ENCODE peak calls at places on chromosomes 1 and 21, in five cellular contexts. I is cardiac muscle cell, X is hepatocyte, Q is pancreas, U is body of pancreas. A is an unnamed sample. For H3K4me1, the result is how much of the 10 kb centered on the place peaks cover.

GRCh38 chr1:207021139-207021861 is 11.3 kb downstream of the C1orf116 start:
- DNase-seq in I (peak), X (no peak), Q (no peak), U (no peak), A (no peak)

GRCh38 chr1:224696891-224697765 is 81.0 kb downstream of the CNIH3 start:
- DNase-seq in I (peak), X (no peak), Q (no peak), U (no peak), A (no peak)

GRCh38 chr1:200969726-200970521 is 53.6 kb downstream of the KIF21B start:
- DNase-seq in I (no peak), X (no peak), Q (no peak), U (no peak), A (no peak)

GRCh38 chr1:22284236-22284635 is 141.3 kb upstream of the WNT4 start:
- DNase-seq in I (no peak), X (no peak), Q (no peak), U (no peak), A (no peak)

GRCh38 chr1:118878661-118879060 is 109.5 kb downstream of the TBX15 start:
- DNase-seq in I (no peak), X (no peak), Q (no peak), U (no peak), A (no peak)

GRCh38 chr1:234550341-234551031 is 59.5 kb downstream of the IRF2BP2 start:
- DNase-seq in I (no peak), X (no peak), Q (no peak), U (no peak), A (no peak)

GRCh38 chr1:214076341-214077035 is 88.7 kb downstream of the PROX1 start:
- DNase-seq in I (no peak), X (no peak), Q (no peak), U (peak), A (no peak)

GRCh38 chr1:83583351-83584014 is 415.4 kb downstream of the TTLL7 start:
- DNase-seq in I (no peak), X (peak), Q (no peak), U (peak), A (peak)

GRCh38 chr1:160779662-160780397 is 16.1 kb upstream of the LY9 start:
- DNase-seq in I (peak), X (peak), Q (no peak), U (no peak), A (peak)

GRCh38 chr1:222711319-222712252 is 705 bp downstream of the AIDA start:
- DNase-seq in I (peak), X (peak), Q (peak), U (peak), A (peak)

GRCh38 chr1:204565617-204566582 is 49.7 kb downstream of the MDM4 start:
- DNase-seq in I (peak), X (peak), Q (peak), U (peak), A (peak)

GRCh38 chr1:112255080-112255479 is 140.9 kb upstream of the CTTNBP2NL start:
- DNase-seq in I (no peak), X (no peak), Q (no peak), U (no peak), A (no peak)

GRCh38 chr1:20380616-20381035 is 90.0 kb downstream of the VWA5B1 start:
- DNase-seq in I (peak), X (peak), Q (no peak), U (no peak), A (no peak)

GRCh38 chr1:28508435-28508754 is 2.6 kb downstream of the RCC1 start:
- DNase-seq in I (peak), X (no peak), Q (no peak), U (no peak), A (no peak)

GRCh38 chr1:44616991-44617702 is 57.1 kb downstream of the TMEM53 start:
- DNase-seq in I (peak), X (peak), Q (no peak), U (no peak), A (peak)

GRCh38 chr1:31627301-31627929 is 9.9 kb downstream of the HCRTR1 start:
- DNase-seq in I (peak), X (no peak), Q (peak), U (peak), A (peak)

GRCh38 chr1:106937104-106937503 is 119.4 kb upstream of the PRMT6 start:
- DNase-seq in I (peak), X (no peak), Q (no peak), U (no peak), A (no peak)

GRCh38 chr1:3369437-3370076 is 84.9 kb upstream of the ARHGEF16 start:
- DNase-seq in I (peak), X (peak), Q (no peak), U (peak), A (no peak)

GRCh38 chr1:36273024-36273423 is 33.1 kb upstream of the SH3D21 start:
- DNase-seq in I (peak), X (no peak), Q (no peak), U (no peak), A (no peak)

GRCh38 chr1:186220911-186221310 is 154.1 kb downstream of the TPR start:
- DNase-seq in I (no peak), X (no peak), Q (no peak), U (no peak), A (no peak)

GRCh38 chr1:15304708-15305326 is 57.8 kb downstream of the FHAD1 start:
- DNase-seq in I (peak), X (peak), Q (peak), U (peak), A (peak)

GRCh38 chr1:164188507-164188906 is 370.5 kb upstream of the PBX1 start:
- DNase-seq in I (no peak), X (peak), Q (peak), U (peak), A (no peak)

GRCh38 chr1:205230965-205231364 is 3.2 kb downstream of the TMCC2 start:
- DNase-seq in I (no peak), X (no peak), Q (no peak), U (no peak), A (no peak)

GRCh38 chr1:85328713-85329376 is 52.4 kb upstream of the BCL10 start:
- DNase-seq in I (peak), X (peak), Q (no peak), U (peak), A (no peak)
- H3K4me1 ChIP-seq in I (under half), X (under half), Q (under half), U (under half), A (under half)

DNA sequence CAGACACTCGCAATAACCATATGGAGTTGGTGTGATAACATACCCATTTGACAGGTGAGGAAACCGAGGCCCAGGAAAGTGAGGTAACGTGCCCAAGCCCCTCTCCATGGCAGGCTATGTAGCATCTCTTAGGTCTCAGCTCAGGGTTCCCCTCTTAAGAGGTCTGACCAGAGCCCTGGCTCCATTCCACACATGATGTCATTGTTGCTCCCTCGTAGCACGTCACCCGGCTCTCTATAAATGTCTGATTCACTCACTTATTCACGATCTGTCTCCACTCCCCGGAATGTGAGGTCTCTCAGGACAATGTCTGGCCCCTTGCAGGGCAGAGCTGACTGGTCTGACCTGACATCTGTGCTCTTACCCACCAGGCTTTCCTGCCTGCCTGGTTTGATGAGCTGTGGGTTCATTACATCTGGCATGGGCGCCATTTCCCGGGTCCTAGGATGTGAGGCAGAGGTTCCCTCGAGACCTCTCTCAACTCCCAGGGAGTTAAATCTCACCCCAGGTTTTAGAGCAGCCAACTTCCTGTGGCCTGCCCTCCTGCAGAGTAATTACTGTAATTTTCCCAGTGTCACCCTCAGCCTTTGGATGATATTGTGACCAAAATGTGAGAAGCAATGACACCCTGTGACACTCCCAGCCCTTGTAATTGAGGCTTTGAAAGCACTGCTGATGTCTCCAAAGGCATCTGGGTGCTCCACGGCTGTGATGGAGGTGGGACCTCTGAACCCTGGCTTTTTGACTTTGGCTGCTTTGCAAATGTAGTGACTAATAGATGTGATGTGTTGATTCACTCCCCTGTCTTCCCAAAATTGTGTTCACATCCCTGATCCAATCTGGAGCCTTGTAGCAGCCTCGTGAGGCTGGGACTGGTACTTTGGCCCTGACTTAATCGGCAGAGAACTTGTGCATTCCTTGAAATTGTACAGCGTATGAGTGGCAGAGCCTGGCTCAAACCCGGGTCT is 10.6 kb downstream of the ACTL8 start:
- DNase-seq in I (peak), X (peak), Q (peak), U (peak), A (no peak)
- TF ChIP-seq CTCF in I (no peak), X (no peak), Q (no peak), U (no peak), A (no peak)

DNA sequence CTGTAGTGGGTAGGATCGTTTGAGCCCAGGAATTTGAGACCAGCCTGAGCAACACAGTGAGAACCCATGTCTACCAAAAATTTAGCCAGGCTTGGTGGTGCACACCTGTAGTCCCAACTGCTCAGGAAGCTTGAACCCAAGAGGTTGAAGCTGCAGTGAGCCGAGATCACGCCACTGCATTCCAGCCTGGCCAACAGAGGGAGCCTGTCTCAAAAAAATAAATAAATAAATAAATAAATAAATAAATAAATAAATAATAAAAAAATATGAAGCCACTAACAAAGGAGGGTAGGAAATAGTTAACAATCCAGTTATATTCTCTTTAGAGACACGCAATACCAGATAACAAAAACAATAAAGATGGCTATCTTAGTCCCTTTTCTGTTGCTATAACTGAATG is 11.9 kb upstream of the CBR3 start:
- DNase-seq in I (peak), X (no peak), Q (no peak), U (no peak), A (no peak)
- H3K4me1 ChIP-seq in I (under half), X (under half), Q (under half), U (under half), A (under half)

GRCh38 chr1:58845947-58846346 is 62.1 kb upstream of the JUN start:
- DNase-seq in I (no peak), X (no peak), Q (no peak), U (no peak), A (no peak)

GRCh38 chr1:58844176-58844575 is 60.3 kb upstream of the JUN start:
- DNase-seq in I (no peak), X (no peak), Q (no peak), U (no peak), A (no peak)

GRCh38 chr1:58849556-58849955 is 65.7 kb upstream of the JUN start:
- DNase-seq in I (no peak), X (no peak), Q (no peak), U (no peak), A (no peak)

GRCh38 chr1:58852731-58853485 is 69.1 kb upstream of the JUN start:
- DNase-seq in I (no peak), X (no peak), Q (no peak), U (no peak), A (no peak)

DNA sequence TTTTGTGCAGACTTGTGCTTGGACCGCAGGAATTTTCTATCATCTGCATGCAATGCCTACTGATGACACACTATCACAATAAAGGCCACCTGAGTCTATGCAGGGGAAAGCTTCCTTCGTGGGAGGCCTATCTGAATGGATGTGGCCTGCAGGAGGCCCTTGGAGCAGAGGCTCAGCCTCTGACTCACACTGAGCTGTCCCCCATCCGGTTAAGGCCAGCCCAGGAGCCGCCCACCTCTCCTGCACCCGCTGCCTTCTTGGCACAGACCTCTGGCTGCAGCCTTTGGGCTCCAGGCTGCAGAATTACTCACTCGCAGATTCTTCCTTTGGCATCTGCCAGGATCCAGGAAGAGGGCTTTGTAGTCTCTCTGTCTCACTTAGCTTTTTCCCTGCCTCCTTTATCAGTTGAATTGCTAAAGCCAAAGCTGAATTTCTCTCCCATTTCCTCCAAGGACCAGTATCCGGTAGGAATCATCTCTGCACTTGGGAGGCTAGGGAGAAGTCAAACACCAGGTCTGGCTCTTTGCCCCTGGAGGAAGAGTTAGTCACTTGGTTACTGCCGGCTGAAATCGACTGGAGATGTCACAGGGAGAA is 65.1 kb upstream of the JUN start:
- DNase-seq in I (peak), X (peak), Q (peak), U (peak), A (peak)
- TF ChIP-seq CTCF in I (peak), X (no peak), Q (no peak), U (no peak), A (no peak)

GRCh38 chr1:198273901-198274300 is 117.1 kb downstream of the NEK7 start:
- DNase-seq in I (no peak), X (no peak), Q (no peak), U (no peak), A (no peak)

GRCh38 chr1:198270421-198270820 is 113.6 kb downstream of the NEK7 start:
- DNase-seq in I (no peak), X (no peak), Q (no peak), U (no peak), A (no peak)

GRCh38 chr1:198271467-198271866 is 114.7 kb downstream of the NEK7 start:
- DNase-seq in I (no peak), X (no peak), Q (no peak), U (no peak), A (no peak)

GRCh38 chr1:198269352-198269940 is 112.6 kb downstream of the NEK7 start:
- DNase-seq in I (no peak), X (no peak), Q (no peak), U (no peak), A (no peak)

GRCh38 chr1:198272492-198272891 is 115.7 kb downstream of the NEK7 start:
- DNase-seq in I (peak), X (no peak), Q (no peak), U (no peak), A (no peak)
- H3K4me1 ChIP-seq in I (under half), X (under half), Q (under half), U (under half), A (under half)

DNA sequence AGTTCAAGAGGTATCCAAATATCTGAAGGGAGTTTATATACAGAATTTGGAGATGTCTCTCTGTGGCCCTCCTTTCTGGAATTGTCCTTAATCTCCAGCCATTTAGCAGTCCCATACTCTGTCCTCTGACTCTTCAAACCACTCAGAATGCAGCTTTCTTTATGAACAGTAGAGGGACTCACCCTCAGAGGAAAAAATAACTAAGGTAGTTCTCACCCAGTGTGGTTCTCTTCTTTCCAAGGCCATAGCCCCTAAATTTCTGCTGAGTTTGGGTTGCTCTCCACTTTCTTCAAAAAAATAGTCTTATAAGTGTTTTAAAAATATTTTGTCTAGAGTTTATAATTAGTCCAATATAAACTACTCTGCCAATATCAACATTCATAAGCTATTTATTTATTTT is 369.7 kb downstream of the MATN1 start:
- DNase-seq in I (peak), X (no peak), Q (no peak), U (no peak), A (no peak)
- TF ChIP-seq CTCF in I (peak), X (peak), Q (no peak), U (no peak), A (no peak)

GRCh38 chr1:151616505-151616849 is 4.6 kb downstream of the SNX27 start:
- DNase-seq in I (no peak), X (no peak), Q (no peak), U (no peak), A (no peak)
- H3K4me1 ChIP-seq in I (under half), X (under half), Q (under half), U (half or more), A (under half)

GRCh38 chr1:165659581-165659895 is 28.5 kb downstream of the MGST3 start:
- DNase-seq in I (no peak), X (no peak), Q (no peak), U (no peak), A (no peak)

GRCh38 chr1:165668184-165668583 is 30.2 kb downstream of the ALDH9A1 start:
- DNase-seq in I (no peak), X (no peak), Q (no peak), U (no peak), A (no peak)

GRCh38 chr1:165661691-165662090 is 30.7 kb downstream of the MGST3 start:
- DNase-seq in I (no peak), X (no peak), Q (no peak), U (no peak), A (no peak)

GRCh38 chr1:165666152-165666551 is 32.2 kb downstream of the ALDH9A1 start:
- DNase-seq in I (peak), X (no peak), Q (no peak), U (no peak), A (no peak)

GRCh38 chr1:165662186-165662585 is 31.2 kb downstream of the MGST3 start:
- DNase-seq in I (no peak), X (no peak), Q (no peak), U (no peak), A (no peak)
- TF ChIP-seq CTCF in I (no peak), X (no peak), Q (no peak), U (no peak), A (no peak)

GRCh38 chr1:26419494-26419893 is 8.9 kb downstream of the LIN28A start:
- DNase-seq in I (no peak), X (no peak), Q (no peak), U (no peak), A (no peak)

GRCh38 chr1:26418865-26419349 is 8.3 kb downstream of the LIN28A start:
- DNase-seq in I (peak), X (peak), Q (no peak), U (no peak), A (no peak)

GRCh38 chr1:26412180-26412840 is 1.7 kb downstream of the LIN28A start:
- DNase-seq in I (no peak), X (no peak), Q (no peak), U (no peak), A (no peak)

GRCh38 chr1:26413031-26413430 is 2.4 kb downstream of the LIN28A start:
- DNase-seq in I (no peak), X (no peak), Q (no peak), U (no peak), A (no peak)

DNA sequence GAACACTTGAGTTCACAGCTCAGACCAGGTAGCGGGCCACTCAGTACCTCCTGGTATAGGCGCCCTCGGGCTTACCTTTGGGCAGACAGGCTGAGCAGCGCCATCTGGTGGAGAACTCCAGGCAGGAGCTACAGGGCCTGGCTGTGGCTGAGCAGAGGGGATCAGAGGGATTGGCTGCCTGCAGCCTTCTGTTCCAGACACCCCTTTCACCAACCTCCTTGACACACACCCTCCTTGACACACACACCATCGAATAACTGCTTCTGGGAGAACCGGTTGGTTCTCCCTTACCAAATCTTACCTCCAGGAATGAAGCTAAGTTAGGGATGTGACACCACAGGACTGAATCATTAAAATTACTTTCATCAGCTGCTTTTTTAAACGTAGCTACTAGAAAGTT is 6.5 kb downstream of the LIN28A start:
- DNase-seq in I (peak), X (peak), Q (peak), U (peak), A (peak)
- H3K4me1 ChIP-seq in I (under half), X (under half), Q (under half), U (under half), A (under half)

A was measured in transverse colon.